ENCODE peak calls at places on chromosomes 2 and 18, in ten cellular contexts. N is breast epithelium, G is A549, F is ovary, T is HCT116, Q is sigmoid colon, W is spleen, C is IMR-90, J is body of pancreas, O is Peyer's patch. P is an unnamed sample.

GRCh38 chr2:9984217-9984739 is 32.8 kb downstream of the GRHL1 start:
- DNase-seq in C (peak), W (no peak), G (peak), N (no peak), O (no peak), J (no peak), Q (no peak), T (peak), F (no peak), P (peak)

GRCh38 chr2:174630097-174630496 is 32.5 kb upstream of the WIPF1 start:
- DNase-seq in F (no peak), J (no peak), W (no peak), T (no peak), G (no peak), Q (no peak), N (no peak), C (no peak), O (no peak), P (no peak)

GRCh38 chr2:26243643-26244478 is 571 bp downstream of the HADHA start:
- DNase-seq in J (no peak), F (no peak), W (no peak), T (no peak), G (peak), O (no peak), Q (no peak), C (peak), N (no peak), P (peak)

GRCh38 chr2:186543561-186544131 is 46.2 kb upstream of the ITGAV start:
- DNase-seq in N (no peak), G (peak), O (no peak), J (no peak), Q (no peak), T (no peak), W (no peak), F (no peak), C (peak), P (no peak)

GRCh38 chr2:124267821-124268220 is 242.7 kb downstream of the CNTNAP5 start:
- DNase-seq in W (no peak), F (no peak), T (no peak), O (no peak), G (no peak), Q (no peak), N (no peak), J (no peak), C (peak), P (no peak)

GRCh38 chr18:76610933-76611749 is 116.1 kb upstream of the ZNF516 start:
- DNase-seq in Q (no peak), N (no peak), J (no peak), T (no peak), W (no peak), O (no peak), C (peak), G (no peak), F (no peak), P (no peak)

GRCh38 chr18:11859903-11860407 is 8.7 kb downstream of the CHMP1B start:
- DNase-seq in N (no peak), Q (no peak), C (peak), T (peak), F (no peak), G (peak), J (no peak), W (peak), O (no peak), P (peak)

GRCh38 chr2:157628532-157629415 is at the start of gene ACVR1C:
- DNase-seq in T (peak), J (peak), N (no peak), G (peak), C (peak), O (peak), Q (peak), F (peak), W (peak), P (peak)

GRCh38 chr18:22067682-22068081 is 101.7 kb upstream of the GATA6 start:
- DNase-seq in Q (no peak), O (no peak), F (no peak), W (no peak), N (no peak), C (no peak), T (no peak), G (no peak), J (no peak), P (no peak)

GRCh38 chr2:145141981-145142380 is 622.1 kb upstream of the ZEB2 start:
- DNase-seq in T (no peak), G (no peak), O (no peak), C (no peak), Q (no peak), W (no peak), F (no peak), J (no peak), N (no peak), P (peak)

GRCh38 chr2:26652361-26653041 is 11.3 kb upstream of the CIB4 start:
- DNase-seq in G (no peak), W (peak), J (no peak), F (peak), O (no peak), C (peak), T (no peak), N (no peak), Q (peak), P (peak)

GRCh38 chr2:29627366-29627765 is 294.0 kb downstream of the ALK start:
- DNase-seq in G (peak), C (peak), W (no peak), F (no peak), O (no peak), J (no peak), Q (no peak), T (no peak), N (no peak), P (no peak)

GRCh38 chr2:105646423-105647076 is 98.2 kb upstream of the NCK2 start:
- DNase-seq in Q (no peak), N (no peak), T (no peak), F (no peak), O (no peak), W (no peak), J (no peak), C (no peak), G (no peak), P (no peak)

GRCh38 chr18:56799756-56800155 is 148.6 kb downstream of the WDR7 start:
- DNase-seq in N (no peak), W (no peak), O (no peak), C (peak), F (no peak), Q (no peak), J (no peak), G (no peak), T (no peak), P (no peak)

GRCh38 chr2:105732096-105732495 is 12.6 kb upstream of the NCK2 start:
- DNase-seq in W (no peak), O (no peak), Q (no peak), N (no peak), J (no peak), F (no peak), C (no peak), T (no peak), G (no peak), P (peak)

GRCh38 chr18:74242451-74243096 is 49.2 kb downstream of the CYB5A start:
- DNase-seq in W (no peak), O (no peak), J (peak), F (no peak), Q (no peak), N (no peak), G (no peak), C (no peak), T (no peak), P (peak)

GRCh38 chr18:56748698-56749268 is 97.6 kb downstream of the WDR7 start:
- DNase-seq in F (no peak), T (peak), C (peak), J (no peak), Q (no peak), N (no peak), W (no peak), G (peak), O (no peak), P (peak)

GRCh38 chr2:60100034-60100433 is 453.4 kb downstream of the BCL11A start:
- DNase-seq in F (no peak), Q (no peak), C (no peak), O (no peak), N (no peak), G (no peak), T (no peak), W (no peak), J (no peak), P (peak)

GRCh38 chr2:33126973-33127372 is 180.2 kb downstream of the LTBP1 start:
- DNase-seq in F (no peak), W (no peak), Q (no peak), G (no peak), C (peak), N (no peak), J (no peak), T (no peak), O (no peak), P (no peak)

GRCh38 chr2:175855794-175856453 is 146.1 kb downstream of the LNPK start:
- DNase-seq in Q (peak), C (peak), G (no peak), N (no peak), J (no peak), O (no peak), F (no peak), W (no peak), T (peak), P (peak)

GRCh38 chr2:68742638-68743037 is 8.0 kb downstream of the ARHGAP25 start:
- DNase-seq in N (no peak), W (no peak), T (no peak), G (no peak), Q (peak), F (no peak), C (no peak), O (peak), J (no peak), P (peak)

GRCh38 chr2:190970170-190970569 is 43.8 kb downstream of the STAT1 start:
- DNase-seq in J (no peak), C (no peak), G (no peak), N (no peak), F (no peak), O (no peak), Q (no peak), T (no peak), W (no peak), P (no peak)

GRCh38 chr18:48104703-48105102 is 174.2 kb upstream of the SMAD2 start:
- DNase-seq in Q (no peak), C (no peak), J (no peak), W (no peak), G (no peak), N (no peak), F (no peak), T (no peak), O (no peak), P (no peak)

GRCh38 chr2:111176867-111177266 is 56.2 kb downstream of the BCL2L11 start:
- DNase-seq in C (no peak), J (peak), O (no peak), Q (no peak), G (no peak), W (peak), F (no peak), T (no peak), N (no peak), P (peak)

GRCh38 chr2:188984126-188984525 is 10.0 kb downstream of the COL3A1 start:
- DNase-seq in F (no peak), O (no peak), T (no peak), N (no peak), W (no peak), J (no peak), G (peak), C (peak), Q (no peak), P (no peak)

GRCh38 chr2:73981081-73981968 is 3.4 kb upstream of the TET3 start:
- DNase-seq in C (no peak), G (peak), Q (peak), N (no peak), J (peak), O (peak), T (peak), W (peak), F (no peak), P (peak)

GRCh38 chr2:213640742-213641425 is 356.6 kb downstream of the SPAG16 start:
- DNase-seq in Q (no peak), F (no peak), C (no peak), W (no peak), G (no peak), O (no peak), T (no peak), J (no peak), N (peak), P (no peak)

GRCh38 chr2:200172944-200173481 is 133.5 kb upstream of the SPATS2L start:
- DNase-seq in J (no peak), N (no peak), G (no peak), W (no peak), F (no peak), C (peak), T (no peak), Q (no peak), O (no peak), P (no peak)
- H3K4me3 ChIP-seq in J (no peak), N (no peak), G (no peak), W (no peak), F (no peak), C (no peak), T (no peak), Q (no peak), O (no peak), P (no peak)

DNA sequence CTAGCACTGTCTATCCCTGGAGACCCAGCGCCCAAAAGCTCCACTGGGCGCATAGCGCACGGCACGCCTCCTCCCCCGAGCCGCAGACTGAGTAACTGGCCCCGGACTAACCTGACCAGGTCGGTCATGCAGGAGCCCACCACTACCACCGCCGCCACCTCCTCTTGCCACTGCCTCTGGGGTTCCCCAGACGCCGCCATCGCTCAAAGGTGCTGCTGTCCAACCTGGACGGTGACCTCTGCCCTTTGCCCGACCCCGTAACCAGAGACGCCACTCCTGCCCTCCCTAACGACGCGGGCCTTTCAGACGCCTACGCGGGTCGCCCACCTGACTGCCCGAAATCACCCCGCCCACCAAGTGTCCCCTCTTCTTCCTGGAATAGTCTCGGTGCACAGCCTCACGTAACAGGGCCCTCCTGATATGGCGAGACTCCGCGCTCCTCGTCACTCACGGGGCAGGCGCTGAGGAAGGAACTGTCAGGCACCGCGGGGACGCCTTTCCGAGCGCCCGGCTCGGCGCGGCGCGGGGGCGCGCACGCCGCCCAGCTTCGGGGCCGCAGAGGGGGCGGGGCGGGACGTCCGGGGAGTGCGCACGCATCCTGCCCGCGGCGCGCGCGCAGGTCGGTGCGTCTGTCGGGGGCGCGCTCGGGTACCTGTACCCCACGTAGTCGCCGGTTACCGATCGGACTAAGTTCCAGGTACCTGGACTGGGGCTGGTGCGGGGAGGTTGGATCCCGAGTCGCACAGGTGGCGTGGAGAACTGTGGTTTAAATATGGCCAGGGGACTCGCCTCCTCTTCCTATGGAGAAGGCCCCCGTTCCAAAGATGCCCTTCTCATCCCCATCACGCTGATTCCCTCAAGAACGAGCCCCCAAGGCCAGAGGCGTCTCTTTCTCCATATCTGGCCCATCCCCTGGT is at the start of the genes BABAM2 and RBKS:
- DNase-seq in G (peak), T (peak), F (peak), O (peak), Q (peak), N (peak), J (peak), C (peak), W (peak), P (peak)
- TF ChIP-seq POLR2A in G (peak), T (no peak), F (peak), O (peak), Q (peak), N (no peak), J (peak), C (peak), W (peak), P (peak)

GRCh38 chr2:96413067-96413722 is 77.6 kb downstream of the NCAPH start:
- DNase-seq in F (no peak), T (no peak), J (no peak), N (peak), G (peak), Q (no peak), O (no peak), C (no peak), W (no peak), P (no peak)
- H3K4me3 ChIP-seq in F (peak), T (peak), J (no peak), N (peak), G (peak), Q (no peak), O (no peak), C (peak), W (no peak), P (no peak)

GRCh38 chr2:38076250-38076709 is 329 bp upstream of the CYP1B1 start:
- DNase-seq in O (no peak), C (peak), W (peak), N (peak), G (peak), F (peak), T (peak), J (peak), Q (peak), P (peak)
- TF ChIP-seq POLR2A in O (no peak), C (no peak), W (no peak), N (no peak), G (peak), F (peak), T (peak), J (peak), Q (no peak), P (no peak)

GRCh38 chr18:7572837-7573236 is 5.7 kb downstream of the PTPRM start:
- DNase-seq in C (peak), N (no peak), Q (no peak), J (no peak), G (no peak), F (no peak), O (no peak), W (no peak), T (no peak), P (no peak)
- H3K4me3 ChIP-seq in C (no peak), N (no peak), Q (no peak), J (no peak), G (peak), F (no peak), O (no peak), W (no peak), T (no peak), P (no peak)

P was measured in NB4.